ENCODE peak calls at places on chromosomes 11 and 22, in eight cellular contexts. I is brain microvascular endothelial cell, N is activated B cell treated with CpG ODN at 0.5 μM for 24 hours, R is AG04449, P is GM20000, J is ovary, E is endothelial cell, V is choroid plexus epithelial cell. A is an unnamed sample.

GRCh38 chr11:112166561-112166960 is 611 bp upstream of the TEX12 start:
- DNase-seq in I (no peak), N (no peak), R (no peak), J (no peak), V (peak), P (no peak), E (no peak), A (peak)

GRCh38 chr11:92739020-92739419 is 230.4 kb upstream of the MTNR1B start:
- DNase-seq in N (no peak), V (peak), J (no peak), I (peak), E (no peak), R (peak), P (no peak), A (peak)

GRCh38 chr11:75398906-75399305 is 412 bp upstream of the RPS3 start:
- DNase-seq in E (no peak), N (no peak), R (no peak), V (no peak), J (no peak), P (no peak), I (no peak), A (no peak)

GRCh38 chr22:39825661-39826102 is 67.9 kb downstream of the ENTHD1 start:
- DNase-seq in E (no peak), J (no peak), R (no peak), P (peak), N (peak), I (no peak), V (no peak), A (no peak)

GRCh38 chr11:131899954-131900580 is 529.7 kb downstream of the NTM start:
- DNase-seq in P (no peak), E (no peak), J (no peak), I (no peak), N (no peak), R (no peak), V (no peak), A (no peak)

GRCh38 chr11:4891996-4892640 is 10.4 kb downstream of the OR51T1 start:
- DNase-seq in J (no peak), R (peak), E (no peak), I (peak), V (peak), P (no peak), N (no peak), A (peak)

GRCh38 chr11:7513210-7514098 is at the start of gene PPFIBP2:
- DNase-seq in E (peak), N (peak), V (peak), I (peak), R (no peak), P (peak), J (peak), A (peak)

GRCh38 chr22:11066458-11067285 is 4461.3 kb upstream of the OR11H1 start:
- DNase-seq in P (peak), J (no peak), V (no peak), E (no peak), I (no peak), R (no peak), N (no peak), A (no peak)

GRCh38 chr11:44709966-44710365 is 16.8 kb upstream of the TSPAN18 start:
- DNase-seq in V (no peak), P (no peak), J (no peak), I (no peak), N (no peak), R (no peak), E (no peak), A (peak)

GRCh38 chr11:40877256-40877655 is 582.2 kb downstream of the LRRC4C start:
- DNase-seq in V (no peak), N (no peak), E (no peak), R (no peak), P (no peak), J (no peak), I (no peak), A (no peak)

GRCh38 chr22:28977481-28977971 is 84.1 kb downstream of the C22orf31 start:
- DNase-seq in V (peak), P (no peak), R (no peak), E (no peak), J (no peak), I (peak), N (no peak), A (peak)

GRCh38 chr22:42680648-42681047 is 31.5 kb upstream of the CYB5R3 start:
- DNase-seq in J (no peak), I (peak), V (peak), P (no peak), E (no peak), N (no peak), R (no peak), A (peak)

GRCh38 chr22:26479043-26479791 is 4.4 kb downstream of the HPS4 start:
- DNase-seq in R (no peak), P (no peak), N (no peak), I (no peak), J (no peak), V (no peak), E (no peak), A (no peak)

GRCh38 chr22:39185601-39186012 is 33.1 kb upstream of the CBX7 start:
- DNase-seq in J (no peak), V (peak), I (no peak), P (no peak), N (no peak), R (no peak), E (no peak), A (peak)

GRCh38 chr11:37657645-37658044 is 1059.6 kb upstream of the RAG2 start:
- DNase-seq in J (no peak), I (no peak), N (no peak), V (peak), R (no peak), E (no peak), P (no peak), A (peak)

GRCh38 chr11:1302461-1303073 is 6.9 kb downstream of the TOLLIP start:
- DNase-seq in R (no peak), I (no peak), N (no peak), V (no peak), P (no peak), E (no peak), J (peak), A (no peak)

GRCh38 chr11:355581-356458 is 13.5 kb upstream of the B4GALNT4 start:
- DNase-seq in N (peak), E (peak), P (peak), R (peak), V (peak), J (peak), I (peak), A (peak)

GRCh38 chr11:33263549-33263948 is 6.4 kb downstream of the HIPK3 start:
- DNase-seq in E (no peak), P (no peak), V (no peak), I (no peak), J (no peak), N (no peak), R (no peak), A (no peak)

GRCh38 chr22:39622881-39623367 is 52.4 kb downstream of the CACNA1I start:
- DNase-seq in E (peak), R (no peak), N (peak), J (no peak), I (peak), P (peak), V (peak), A (peak)

GRCh38 chr11:69509381-69509780 is 27.9 kb downstream of the LINC01488 start:
- DNase-seq in J (no peak), P (no peak), V (no peak), N (no peak), E (no peak), I (no peak), R (no peak), A (no peak)

GRCh38 chr11:96337541-96338530 is 5.2 kb downstream of the MAML2 start:
- DNase-seq in V (peak), R (no peak), J (no peak), I (no peak), P (peak), N (no peak), E (no peak), A (peak)

GRCh38 chr22:22931557-22932270 is 44.1 kb downstream of the IGLL5 start:
- DNase-seq in V (no peak), N (no peak), P (no peak), R (no peak), E (no peak), J (no peak), I (no peak), A (no peak)

GRCh38 chr11:129282634-129283033 is 90.5 kb upstream of the ARHGAP32 start:
- DNase-seq in I (no peak), V (no peak), N (no peak), E (no peak), R (no peak), J (no peak), P (no peak), A (no peak)

GRCh38 chr11:23021287-23021863 is 161.1 kb upstream of the CCDC179 start:
- DNase-seq in V (peak), R (no peak), J (no peak), N (no peak), E (peak), I (peak), P (peak), A (peak)

GRCh38 chr11:69645801-69646492 is 5.0 kb downstream of the CCND1 start:
- DNase-seq in E (no peak), J (no peak), I (no peak), P (no peak), N (no peak), V (no peak), R (no peak), A (no peak)

GRCh38 chr11:19817870-19818269 is 105.2 kb downstream of the NAV2 start:
- DNase-seq in N (no peak), P (no peak), I (no peak), R (no peak), J (no peak), V (no peak), E (no peak), A (no peak)

GRCh38 chr22:26618487-26618886 is 660 bp upstream of the CRYBB1 start:
- DNase-seq in V (no peak), N (no peak), R (no peak), J (no peak), E (no peak), I (no peak), P (no peak), A (no peak)

GRCh38 chr11:70477607-70478006 is 79.3 kb downstream of the CTTN start:
- DNase-seq in V (no peak), R (no peak), I (no peak), P (no peak), J (no peak), N (no peak), E (no peak), A (no peak)

GRCh38 chr11:2694495-2694894 is 5.3 kb downstream of the KCNQ1OT1 start:
- DNase-seq in E (no peak), J (no peak), R (no peak), I (no peak), V (no peak), P (no peak), N (no peak), A (no peak)

GRCh38 chr11:43921561-43922294 is 20.7 kb upstream of the C11orf96 start:
- DNase-seq in I (no peak), J (no peak), E (no peak), R (no peak), P (no peak), N (no peak), V (peak), A (no peak)

GRCh38 chr11:65791719-65792213 is 4.9 kb downstream of the OVOL1 start:
- DNase-seq in I (no peak), E (no peak), N (peak), J (no peak), R (no peak), P (peak), V (no peak), A (no peak)

GRCh38 chr11:45176996-45177395 is 30.6 kb downstream of the PRDM11 start:
- DNase-seq in E (no peak), I (no peak), R (no peak), V (no peak), P (no peak), J (no peak), N (no peak), A (no peak)

GRCh38 chr11:64850979-64851567 is 6.6 kb upstream of the CDC42BPG start:
- DNase-seq in J (no peak), V (no peak), I (no peak), E (no peak), R (no peak), N (peak), P (peak), A (no peak)

GRCh38 chr11:117928818-117929567 is at the start of gene TMPRSS13:
- DNase-seq in V (no peak), N (no peak), I (no peak), J (no peak), R (no peak), E (no peak), P (no peak), A (no peak)
- TF ChIP-seq CTCF in V (no peak), N (no peak), I (no peak), J (no peak), R (no peak), E (no peak), P (no peak), A (no peak)

DNA sequence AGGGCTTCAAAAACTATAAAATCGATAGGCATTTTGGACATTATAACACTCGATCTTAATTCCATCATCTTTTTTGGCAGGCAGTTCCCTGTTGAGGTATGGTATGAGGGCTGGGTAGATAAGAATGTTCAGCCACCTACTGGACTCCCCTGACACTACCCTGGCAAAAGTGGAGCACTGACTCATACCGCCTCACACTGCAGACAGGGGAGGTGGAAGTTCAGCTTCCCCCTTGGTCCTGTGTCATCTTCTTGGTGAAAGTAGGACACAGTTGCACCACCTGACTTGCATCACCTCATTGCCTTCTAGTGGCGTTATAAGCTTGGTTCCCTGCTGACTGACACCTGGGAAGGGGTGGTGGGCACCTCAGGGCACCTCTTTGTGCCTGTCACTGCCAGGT is 30.4 kb downstream of the PAAF1 start:
- DNase-seq in V (peak), R (no peak), I (peak), J (no peak), P (no peak), N (no peak), E (no peak), A (peak)
- TF ChIP-seq CTCF in V (peak), R (no peak), I (no peak), J (no peak), P (no peak), N (no peak), E (no peak), A (peak)

GRCh38 chr22:38051900-38052862 is 5.0 kb upstream of the PICK1 start:
- DNase-seq in N (peak), E (peak), P (peak), V (peak), J (peak), R (no peak), I (peak), A (peak)

GRCh38 chr22:38051261-38051660 is 5.9 kb upstream of the PICK1 start:
- DNase-seq in V (no peak), N (no peak), I (no peak), R (no peak), E (no peak), J (no peak), P (no peak), A (no peak)

GRCh38 chr22:38062782-38063181 is 5.6 kb downstream of the PICK1 start:
- DNase-seq in I (no peak), N (no peak), R (no peak), J (no peak), P (no peak), E (no peak), V (no peak), A (no peak)

GRCh38 chr22:38056969-38057841 is at the start of gene PICK1:
- DNase-seq in R (peak), I (peak), N (peak), E (peak), J (peak), V (peak), P (peak), A (peak)
- TF ChIP-seq CTCF in R (no peak), I (no peak), N (no peak), E (no peak), J (peak), V (no peak), P (no peak), A (no peak)

GRCh38 chr11:67262731-67263675 is 3.3 kb upstream of the GRK2 start:
- DNase-seq in N (peak), P (peak), E (peak), J (peak), V (peak), R (no peak), I (peak), A (peak)

GRCh38 chr11:67260406-67260805 is 5.9 kb upstream of the GRK2 start:
- DNase-seq in J (no peak), V (no peak), P (no peak), R (no peak), I (no peak), E (no peak), N (no peak), A (no peak)

GRCh38 chr11:67264260-67264659 is 2.0 kb upstream of the GRK2 start:
- DNase-seq in N (no peak), I (no peak), P (no peak), J (no peak), E (no peak), V (no peak), R (no peak), A (no peak)

GRCh38 chr11:67261942-67262681 is 4.2 kb upstream of the GRK2 start:
- DNase-seq in V (no peak), I (no peak), R (no peak), P (no peak), E (no peak), N (no peak), J (peak), A (no peak)

DNA sequence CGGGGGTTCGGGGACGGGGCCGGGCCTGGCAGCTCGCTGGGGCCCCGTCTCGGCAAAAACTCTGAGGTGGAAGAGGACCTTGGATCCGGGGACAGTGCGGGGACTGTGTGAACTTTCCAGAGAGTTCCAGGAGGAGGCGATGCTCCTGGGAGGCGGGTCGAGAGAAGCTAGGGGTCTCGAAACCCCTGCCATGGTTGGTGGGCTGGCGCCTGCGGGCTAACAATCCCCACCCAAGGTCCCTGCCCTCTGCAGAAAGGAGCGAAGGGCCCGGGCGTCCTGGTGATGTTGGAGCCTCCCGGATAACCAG is 4.7 kb upstream of the GRK2 start:
- DNase-seq in J (no peak), R (no peak), P (no peak), E (no peak), N (no peak), V (no peak), I (no peak), A (no peak)
- TF ChIP-seq CTCF in J (no peak), R (peak), P (no peak), E (no peak), N (no peak), V (peak), I (peak), A (peak)

GRCh38 chr22:37215890-37216289 is 3.6 kb upstream of the SSTR3 start:
- DNase-seq in P (no peak), N (no peak), V (no peak), J (no peak), E (no peak), R (no peak), I (no peak), A (no peak)

GRCh38 chr22:37213941-37214340 is 1.7 kb upstream of the SSTR3 start:
- DNase-seq in I (no peak), E (no peak), P (no peak), J (no peak), V (no peak), N (peak), R (no peak), A (no peak)

GRCh38 chr22:37212174-37212906 is at the start of gene SSTR3:
- DNase-seq in I (no peak), V (peak), P (no peak), J (peak), N (peak), R (no peak), E (no peak), A (no peak)

GRCh38 chr22:37213218-37213855 is 1.1 kb upstream of the SSTR3 start:
- DNase-seq in P (no peak), J (no peak), V (no peak), R (no peak), I (no peak), E (no peak), N (peak), A (no peak)

GRCh38 chr22:37214431-37215025 is 2.3 kb upstream of the SSTR3 start:
- DNase-seq in R (no peak), I (no peak), J (no peak), P (no peak), E (no peak), N (no peak), V (no peak), A (no peak)
- TF ChIP-seq CTCF in R (no peak), I (no peak), J (no peak), P (no peak), E (no peak), N (no peak), V (no peak), A (no peak)